ENCODE peak calls at places on chromosome 5, in eight cellular contexts. R, T, S, G, P, O, Y and K are unnamed samples.
A peak's percentile ranks its signal among the peaks of the same experiment; 100 is the strongest.

GRCh38 chr5:58963361-58963760 is 380.5 kb downstream of the RAB3C start:
- DNase-seq in R (no peak), T (no peak), S (no peak), G (no peak), P (no peak), O (no peak), Y (no peak), K (no peak)

GRCh38 chr5:132095077-132095744 is 21.6 kb downstream of the CSF2 start:
- DNase-seq in R (no peak), T (peak; percentile 57), S (no peak), G (no peak), P (no peak), O (no peak), Y (no peak), K (no peak)

GRCh38 chr5:162209005-162209605 is 141.5 kb downstream of the GABRG2 start:
- DNase-seq in R (no peak), T (no peak), S (peak; percentile 17), G (no peak), P (peak; percentile 2), O (peak; percentile 38), Y (no peak), K (no peak)

GRCh38 chr5:168162464-168162863 is 129.0 kb upstream of the WWC1 start:
- DNase-seq in R (no peak), T (no peak), S (no peak), G (no peak), P (no peak), O (no peak), Y (no peak), K (no peak)

GRCh38 chr5:109455598-109456096 is 45.9 kb upstream of the PJA2 start:
- DNase-seq in R (peak; percentile 98), T (no peak), S (no peak), G (peak; percentile 80), P (no peak), O (no peak), Y (no peak), K (peak; percentile 83)

GRCh38 chr5:17224858-17225436 is 7.5 kb downstream of the BASP1 start:
- DNase-seq in R (no peak), T (no peak), S (no peak), G (no peak), P (no peak), O (no peak), Y (no peak), K (no peak)

GRCh38 chr5:57653636-57654290 is 171.2 kb upstream of the ACTBL2 start:
- DNase-seq in R (no peak), T (no peak), S (no peak), G (no peak), P (no peak), O (no peak), Y (peak; percentile 9), K (no peak)

GRCh38 chr5:57488308-57488955 is 5.8 kb upstream of the ACTBL2 start:
- DNase-seq in R (peak; percentile 29), T (no peak), S (no peak), G (peak; percentile 67), P (no peak), O (no peak), Y (no peak), K (peak; percentile 24)

GRCh38 chr5:124728331-124729307 is 17.8 kb downstream of the ZNF608 start:
- DNase-seq in R (no peak), T (no peak), S (no peak), G (no peak), P (no peak), O (no peak), Y (no peak), K (no peak)

GRCh38 chr5:14270212-14270702 is 127.1 kb downstream of the TRIO start:
- DNase-seq in R (peak; percentile 68), T (no peak), S (no peak), G (peak; percentile 75), P (no peak), O (peak; percentile 27), Y (no peak), K (peak; percentile 56)

GRCh38 chr5:159504106-159504856 is 174.0 kb upstream of the IL12B start:
- DNase-seq in R (peak; percentile 9), T (no peak), S (no peak), G (peak; percentile 29), P (no peak), O (no peak), Y (no peak), K (no peak)

GRCh38 chr5:168947212-168947868 is 353.6 kb downstream of the SLIT3 start:
- DNase-seq in R (peak; percentile 26), T (peak; percentile 64), S (peak; percentile 26), G (peak; percentile 73), P (no peak), O (peak; percentile 40), Y (no peak), K (peak; percentile 13)

GRCh38 chr5:44536650-44537260 is 147.5 kb upstream of the FGF10 start:
- DNase-seq in R (peak; percentile 34), T (no peak), S (peak; percentile 4), G (peak; percentile 52), P (no peak), O (peak; percentile 43), Y (no peak), K (peak; percentile 21)

GRCh38 chr5:143400541-143401252 is 2.8 kb downstream of the NR3C1 start:
- DNase-seq in R (peak; percentile 37), T (no peak), S (no peak), G (peak; percentile 17), P (peak; percentile 34), O (no peak), Y (peak; percentile 28), K (no peak)

GRCh38 chr5:145911164-145911563 is 25.2 kb upstream of the SH3RF2 start:
- DNase-seq in R (no peak), T (no peak), S (no peak), G (no peak), P (no peak), O (no peak), Y (no peak), K (no peak)

GRCh38 chr5:170809551-170809950 is 26.0 kb downstream of the GABRP start:
- DNase-seq in R (peak; percentile 55), T (no peak), S (no peak), G (peak; percentile 73), P (no peak), O (peak; percentile 43), Y (no peak), K (peak; percentile 29)

GRCh38 chr5:14413331-14413750 is 168.3 kb upstream of the OTULINL start:
- DNase-seq in R (peak; percentile 39), T (no peak), S (no peak), G (no peak), P (no peak), O (no peak), Y (no peak), K (no peak)

GRCh38 chr5:132744659-132745058 is 2.6 kb upstream of the CCNI2 start:
- DNase-seq in R (no peak), T (no peak), S (no peak), G (no peak), P (no peak), O (no peak), Y (no peak), K (no peak)

GRCh38 chr5:43040287-43041098 is at the start of gene ANXA2R:
- DNase-seq in R (peak; percentile 93), T (peak; percentile 90), S (no peak), G (peak; percentile 62), P (peak; percentile 70), O (peak; percentile 83), Y (peak; percentile 37), K (peak; percentile 93)

GRCh38 chr5:154620406-154620805 is 134.8 kb upstream of the LARP1 start:
- DNase-seq in R (no peak), T (no peak), S (no peak), G (no peak), P (no peak), O (no peak), Y (no peak), K (no peak)

GRCh38 chr5:30581198-30581925 is 612.1 kb upstream of the CDH6 start:
- DNase-seq in R (no peak), T (no peak), S (no peak), G (no peak), P (no peak), O (no peak), Y (no peak), K (no peak)